ENCODE peak calls at places on chromosomes 1 and 21, in eight cellular contexts. L is right atrium auricular region; F is brain microvascular endothelial cell; W is stomach; S is tibial artery; U is lung; J is CD8-positive, alpha-beta T cell; K is HepG2. C is an unnamed sample.

GRCh38 chr21:34615487-34615814 is 538 bp upstream of the RCAN1 start:
- DNase-seq in L (no peak), F (no peak), W (no peak), S (no peak), U (no peak), J (no peak), K (no peak), C (no peak)

GRCh38 chr1:32784817-32785216 is 32.3 kb downstream of the YARS1 start:
- DNase-seq in L (no peak), F (no peak), W (no peak), S (no peak), U (no peak), J (no peak), K (no peak), C (no peak)

GRCh38 chr1:221810406-221810805 is 68.5 kb upstream of the DUSP10 start:
- DNase-seq in L (no peak), F (peak; percentile 71), W (no peak), S (no peak), U (no peak), J (no peak), K (no peak), C (peak; percentile 73)

GRCh38 chr1:87279201-87279860 is 49.3 kb upstream of the LMO4 start:
- DNase-seq in L (peak; percentile 76), F (peak; percentile 31), W (no peak), S (peak; percentile 45), U (no peak), J (no peak), K (no peak), C (peak; percentile 81)

GRCh38 chr1:28526886-28527285 is 21.0 kb downstream of the RCC1 start:
- DNase-seq in L (no peak), F (no peak), W (no peak), S (no peak), U (peak; percentile 65), J (no peak), K (no peak), C (no peak)

GRCh38 chr1:10634428-10635384 is 160.0 kb downstream of the PEX14 start:
- DNase-seq in L (no peak), F (no peak), W (no peak), S (peak; percentile 59), U (no peak), J (no peak), K (no peak), C (peak; percentile 41)

GRCh38 chr1:7299329-7299799 is 471.7 kb upstream of the VAMP3 start:
- DNase-seq in L (peak; percentile 72), F (peak; percentile 98), W (peak; percentile 68), S (peak; percentile 52), U (peak; percentile 30), J (no peak), K (no peak), C (peak; percentile 99)

GRCh38 chr1:193786041-193786440 is 599.6 kb upstream of the B3GALT2 start:
- DNase-seq in L (no peak), F (no peak), W (no peak), S (no peak), U (no peak), J (no peak), K (no peak), C (no peak)

GRCh38 chr1:178031856-178032320 is 62.0 kb upstream of the RASAL2 start:
- DNase-seq in L (peak; percentile 95), F (peak; percentile 93), W (peak; percentile 92), S (peak; percentile 96), U (peak; percentile 87), J (no peak), K (peak; percentile 84), C (peak; percentile 93)

GRCh38 chr21:36169465-36170128 is 13.0 kb downstream of the DOP1B start:
- DNase-seq in L (no peak), F (no peak), W (no peak), S (no peak), U (no peak), J (no peak), K (no peak), C (no peak)

GRCh38 chr1:64811131-64811530 is 66.3 kb downstream of the RAVER2 start:
- DNase-seq in L (no peak), F (no peak), W (no peak), S (no peak), U (no peak), J (no peak), K (no peak), C (no peak)

GRCh38 chr1:204692852-204693356 is 7.4 kb upstream of the LRRN2 start:
- DNase-seq in L (no peak), F (no peak), W (no peak), S (no peak), U (no peak), J (no peak), K (no peak), C (no peak)

GRCh38 chr1:110057963-110058518 is 12.4 kb downstream of the ALX3 start:
- DNase-seq in L (no peak), F (no peak), W (no peak), S (no peak), U (no peak), J (no peak), K (no peak), C (no peak)

GRCh38 chr21:45270306-45270821 is 17.3 kb downstream of the POFUT2 start:
- DNase-seq in L (no peak), F (no peak), W (peak; percentile 21), S (peak; percentile 4), U (no peak), J (no peak), K (no peak), C (no peak)

GRCh38 chr1:240823357-240823756 is 211.4 kb upstream of the GREM2 start:
- DNase-seq in L (no peak), F (no peak), W (no peak), S (no peak), U (no peak), J (no peak), K (no peak), C (no peak)

GRCh38 chr1:51518033-51518729 is 885 bp downstream of the EPS15 start:
- DNase-seq in L (no peak), F (no peak), W (peak; percentile 49), S (peak; percentile 51), U (peak; percentile 54), J (peak; percentile 41), K (peak; percentile 73), C (peak; percentile 40)

GRCh38 chr1:173100476-173101107 is 49.9 kb upstream of the TNFSF18 start:
- DNase-seq in L (no peak), F (no peak), W (no peak), S (no peak), U (no peak), J (no peak), K (no peak), C (no peak)

GRCh38 chr1:196209983-196210382 is 398.3 kb downstream of the KCNT2 start:
- DNase-seq in L (no peak), F (no peak), W (no peak), S (peak; percentile 29), U (no peak), J (no peak), K (no peak), C (peak; percentile 88)

GRCh38 chr1:1391225-1391624 is 7.9 kb downstream of the CCNL2 start:
- DNase-seq in L (no peak), F (no peak), W (no peak), S (no peak), U (no peak), J (no peak), K (no peak), C (no peak)

GRCh38 chr1:79681382-79681781 is 674.9 kb upstream of the ADGRL4 start:
- DNase-seq in L (no peak), F (no peak), W (no peak), S (no peak), U (no peak), J (no peak), K (no peak), C (no peak)
- H3K4me3 ChIP-seq in L (no peak overlapping the region), F (no peak overlapping the region), W (no peak overlapping the region), S (no peak overlapping the region), U (no peak overlapping the region), J (no peak overlapping the region), K (no peak overlapping the region), C (no peak overlapping the region)

DNA sequence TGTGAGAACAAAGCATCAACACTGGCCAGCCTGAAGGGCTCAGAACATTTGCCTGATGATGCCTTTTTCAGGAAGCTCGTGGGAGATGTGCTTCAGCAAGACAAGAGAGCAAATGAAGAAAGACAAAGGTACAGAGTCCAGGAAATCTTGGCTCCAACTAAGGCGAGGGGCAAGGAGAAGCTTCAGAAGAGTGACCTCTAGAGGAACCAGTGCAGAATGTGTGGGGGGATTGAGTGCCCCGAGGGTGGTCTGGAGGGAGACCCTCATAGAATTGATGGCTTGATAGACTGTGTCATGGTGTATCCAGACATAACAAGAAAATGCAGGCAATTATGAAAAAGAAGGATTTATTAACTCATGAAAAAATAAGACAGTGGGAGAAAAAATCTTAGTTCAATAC is 15.3 kb upstream of the NLRP3 start:
- DNase-seq in L (no peak), F (no peak), W (no peak), S (no peak), U (no peak), J (no peak), K (no peak), C (no peak)
- H3K4me3 ChIP-seq in L (no peak overlapping the region), F (no peak overlapping the region), W (no peak overlapping the region), S (no peak overlapping the region), U (no peak overlapping the region), J (no peak overlapping the region), K (no peak overlapping the region), C (no peak overlapping the region)

GRCh38 chr1:229033480-229033879 is 237.4 kb upstream of the RAB4A start:
- DNase-seq in L (no peak), F (no peak), W (no peak), S (no peak), U (no peak), J (no peak), K (no peak), C (no peak)

GRCh38 chr1:229031491-229032341 is 239.2 kb upstream of the RAB4A start:
- DNase-seq in L (no peak), F (no peak), W (no peak), S (no peak), U (no peak), J (no peak), K (peak; percentile 94), C (no peak)

GRCh38 chr1:229030642-229031390 is 240.1 kb upstream of the RAB4A start:
- DNase-seq in L (no peak), F (no peak), W (peak; percentile 46), S (no peak), U (no peak), J (no peak), K (no peak), C (no peak)

GRCh38 chr1:229034246-229034645 is 236.7 kb upstream of the RAB4A start:
- DNase-seq in L (no peak), F (no peak), W (no peak), S (no peak), U (no peak), J (no peak), K (no peak), C (no peak)

GRCh38 chr1:229032455-229032854 is 238.5 kb upstream of the RAB4A start:
- DNase-seq in L (no peak), F (no peak), W (no peak), S (no peak), U (no peak), J (no peak), K (peak; percentile 57), C (peak; percentile 6)
- H3K4me3 ChIP-seq in L (no peak overlapping the region), F (no peak overlapping the region), W (no peak overlapping the region), S (no peak overlapping the region), U (no peak overlapping the region), J (no peak overlapping the region), K (no peak overlapping the region), C (no peak overlapping the region)

GRCh38 chr1:169059391-169059790 is 47.1 kb upstream of the ATP1B1 start:
- DNase-seq in L (no peak), F (no peak), W (no peak), S (no peak), U (no peak), J (no peak), K (no peak), C (peak; percentile 12)
- H3K4me3 ChIP-seq in L (no peak overlapping the region), F (no peak overlapping the region), W (no peak overlapping the region), S (no peak overlapping the region), U (no peak overlapping the region), J (no peak overlapping the region), K (no peak overlapping the region), C (no peak overlapping the region)